ENCODE peak calls at places on chromosomes 1 and 21, in six cellular contexts. One of them, this sample, is unnamed.

GRCh38 chr1:239982762-239983161 is 108.9 kb upstream of the FMN2 start:
- DNase-seq in HepG2: no peak
- DNase-seq in GM12892: no peak
- DNase-seq in GM12891: no peak
- DNase-seq in K562: no peak
- DNase-seq in H1: no peak
- DNase-seq in this sample: no peak

GRCh38 chr1:85200870-85201339 is at the start of gene SYDE2:
- DNase-seq in HepG2: peak
- DNase-seq in GM12892: peak
- DNase-seq in GM12891: peak
- DNase-seq in K562: peak
- DNase-seq in H1: peak
- DNase-seq in this sample: peak

GRCh38 chr1:201126832-201127754 is at the start of gene ASCL5:
- DNase-seq in HepG2: peak
- DNase-seq in GM12892: no peak
- DNase-seq in GM12891: no peak
- DNase-seq in K562: no peak
- DNase-seq in H1: no peak
- DNase-seq in this sample: peak

GRCh38 chr1:182389619-182390047 is 2.0 kb downstream of the GLUL start:
- DNase-seq in HepG2: peak
- DNase-seq in GM12892: peak
- DNase-seq in GM12891: peak
- DNase-seq in K562: no peak
- DNase-seq in H1: no peak
- DNase-seq in this sample: peak

GRCh38 chr1:196403803-196404690 is 204.2 kb downstream of the KCNT2 start:
- DNase-seq in HepG2: no peak
- DNase-seq in GM12892: no peak
- DNase-seq in GM12891: no peak
- DNase-seq in K562: peak
- DNase-seq in H1: no peak
- DNase-seq in this sample: no peak

GRCh38 chr1:52186449-52186848 is 44.6 kb downstream of the ZFYVE9 start:
- DNase-seq in HepG2: no peak
- DNase-seq in GM12892: no peak
- DNase-seq in GM12891: no peak
- DNase-seq in K562: no peak
- DNase-seq in H1: no peak
- DNase-seq in this sample: no peak

GRCh38 chr1:82420584-82420983 is 619.9 kb downstream of the ADGRL2 start:
- DNase-seq in HepG2: no peak
- DNase-seq in GM12892: no peak
- DNase-seq in GM12891: no peak
- DNase-seq in K562: no peak
- DNase-seq in H1: no peak
- DNase-seq in this sample: no peak

GRCh38 chr1:15849775-15850449 is 2.4 kb downstream of the SPEN start:
- DNase-seq in HepG2: peak
- DNase-seq in GM12892: no peak
- DNase-seq in GM12891: no peak
- DNase-seq in K562: peak
- DNase-seq in H1: no peak
- DNase-seq in this sample: peak

GRCh38 chr1:154835531-154836285 is 34.4 kb downstream of the KCNN3 start:
- DNase-seq in HepG2: no peak
- DNase-seq in GM12892: no peak
- DNase-seq in GM12891: no peak
- DNase-seq in K562: no peak
- DNase-seq in H1: no peak
- DNase-seq in this sample: no peak

GRCh38 chr1:27357281-27358037 is 9.3 kb downstream of the MAP3K6 start:
- DNase-seq in HepG2: peak
- DNase-seq in GM12892: peak
- DNase-seq in GM12891: peak
- DNase-seq in K562: peak
- DNase-seq in H1: peak
- DNase-seq in this sample: peak

GRCh38 chr1:57839067-57839466 is 415.2 kb upstream of the DAB1 start:
- DNase-seq in HepG2: no peak
- DNase-seq in GM12892: no peak
- DNase-seq in GM12891: no peak
- DNase-seq in K562: no peak
- DNase-seq in H1: no peak
- DNase-seq in this sample: no peak

GRCh38 chr1:16413191-16413590 is 24.0 kb downstream of the SPATA21 start:
- DNase-seq in HepG2: no peak
- DNase-seq in GM12892: no peak
- DNase-seq in GM12891: no peak
- DNase-seq in K562: no peak
- DNase-seq in H1: no peak
- DNase-seq in this sample: no peak

GRCh38 chr1:32337855-32338636 is 2.0 kb upstream of the MARCKSL1 start:
- DNase-seq in HepG2: peak
- DNase-seq in GM12892: no peak
- DNase-seq in GM12891: no peak
- DNase-seq in K562: no peak
- DNase-seq in H1: no peak
- DNase-seq in this sample: no peak

GRCh38 chr1:203150511-203151297 is 23.2 kb downstream of the ADORA1 start:
- DNase-seq in HepG2: no peak
- DNase-seq in GM12892: no peak
- DNase-seq in GM12891: no peak
- DNase-seq in K562: no peak
- DNase-seq in H1: no peak
- DNase-seq in this sample: no peak

GRCh38 chr1:173995475-173995874 is 26.7 kb downstream of the RC3H1 start:
- DNase-seq in HepG2: no peak
- DNase-seq in GM12892: no peak
- DNase-seq in GM12891: no peak
- DNase-seq in K562: no peak
- DNase-seq in H1: no peak
- DNase-seq in this sample: no peak

GRCh38 chr1:62712625-62713243 is 24.5 kb upstream of the DOCK7 start:
- DNase-seq in HepG2: no peak
- DNase-seq in GM12892: no peak
- DNase-seq in GM12891: no peak
- DNase-seq in K562: no peak
- DNase-seq in H1: no peak
- DNase-seq in this sample: no peak

GRCh38 chr21:21045538-21045937 is 47.3 kb downstream of the NCAM2 start:
- DNase-seq in HepG2: no peak
- DNase-seq in GM12892: no peak
- DNase-seq in GM12891: no peak
- DNase-seq in K562: no peak
- DNase-seq in H1: no peak
- DNase-seq in this sample: no peak

GRCh38 chr1:226870323-226871046 is at the start of gene PSEN2:
- DNase-seq in HepG2: peak
- DNase-seq in GM12892: peak
- DNase-seq in GM12891: peak
- DNase-seq in K562: peak
- DNase-seq in H1: no peak
- DNase-seq in this sample: peak

GRCh38 chr1:74334147-74334546 is 99.0 kb downstream of the TNNI3K start:
- DNase-seq in HepG2: no peak
- DNase-seq in GM12892: no peak
- DNase-seq in GM12891: no peak
- DNase-seq in K562: no peak
- DNase-seq in H1: no peak
- DNase-seq in this sample: no peak

GRCh38 chr1:81689531-81689941 is 111.2 kb upstream of the ADGRL2 start:
- DNase-seq in HepG2: no peak
- DNase-seq in GM12892: no peak
- DNase-seq in GM12891: no peak
- DNase-seq in K562: no peak
- DNase-seq in H1: no peak
- DNase-seq in this sample: no peak

GRCh38 chr1:55696181-55696580 is 481.0 kb upstream of the USP24 start:
- DNase-seq in HepG2: no peak
- DNase-seq in GM12892: no peak
- DNase-seq in GM12891: no peak
- DNase-seq in K562: no peak
- DNase-seq in H1: no peak
- DNase-seq in this sample: no peak

GRCh38 chr21:45416619-45417018 is 11.7 kb downstream of the COL18A1 start:
- DNase-seq in HepG2: no peak
- DNase-seq in GM12892: no peak
- DNase-seq in GM12891: no peak
- DNase-seq in K562: no peak
- DNase-seq in H1: no peak
- DNase-seq in this sample: no peak

GRCh38 chr1:187051618-187052232 is 223.0 kb downstream of the PLA2G4A start:
- DNase-seq in HepG2: peak
- DNase-seq in GM12892: no peak
- DNase-seq in GM12891: peak
- DNase-seq in K562: peak
- DNase-seq in H1: no peak
- DNase-seq in this sample: peak

GRCh38 chr1:167434306-167434705 is 84.0 kb downstream of the CD247 start:
- DNase-seq in HepG2: no peak
- DNase-seq in GM12892: no peak
- DNase-seq in GM12891: no peak
- DNase-seq in K562: no peak
- DNase-seq in H1: no peak
- DNase-seq in this sample: no peak

GRCh38 chr1:203463469-203464062 is 12.0 kb upstream of the PRELP start:
- DNase-seq in HepG2: no peak
- DNase-seq in GM12892: no peak
- DNase-seq in GM12891: no peak
- DNase-seq in K562: no peak
- DNase-seq in H1: no peak
- DNase-seq in this sample: no peak

GRCh38 chr1:41739061-41739955 is 179.4 kb downstream of the HIVEP3 start:
- DNase-seq in HepG2: no peak
- DNase-seq in GM12892: peak
- DNase-seq in GM12891: peak
- DNase-seq in K562: no peak
- DNase-seq in H1: no peak
- DNase-seq in this sample: no peak

GRCh38 chr1:247681288-247681897 is 1.9 kb upstream of the OR13G1 start:
- DNase-seq in HepG2: peak
- DNase-seq in GM12892: no peak
- DNase-seq in GM12891: peak
- DNase-seq in K562: peak
- DNase-seq in H1: peak
- DNase-seq in this sample: peak

GRCh38 chr1:2566106-2567045 is 10.2 kb downstream of the TNFRSF14 start:
- DNase-seq in HepG2: no peak
- DNase-seq in GM12892: no peak
- DNase-seq in GM12891: no peak
- DNase-seq in K562: no peak
- DNase-seq in H1: no peak
- DNase-seq in this sample: peak

GRCh38 chr1:46523556-46524443 is 27.6 kb downstream of the KNCN start:
- DNase-seq in HepG2: no peak
- DNase-seq in GM12892: no peak
- DNase-seq in GM12891: no peak
- DNase-seq in K562: peak
- DNase-seq in H1: no peak
- DNase-seq in this sample: no peak

DNA sequence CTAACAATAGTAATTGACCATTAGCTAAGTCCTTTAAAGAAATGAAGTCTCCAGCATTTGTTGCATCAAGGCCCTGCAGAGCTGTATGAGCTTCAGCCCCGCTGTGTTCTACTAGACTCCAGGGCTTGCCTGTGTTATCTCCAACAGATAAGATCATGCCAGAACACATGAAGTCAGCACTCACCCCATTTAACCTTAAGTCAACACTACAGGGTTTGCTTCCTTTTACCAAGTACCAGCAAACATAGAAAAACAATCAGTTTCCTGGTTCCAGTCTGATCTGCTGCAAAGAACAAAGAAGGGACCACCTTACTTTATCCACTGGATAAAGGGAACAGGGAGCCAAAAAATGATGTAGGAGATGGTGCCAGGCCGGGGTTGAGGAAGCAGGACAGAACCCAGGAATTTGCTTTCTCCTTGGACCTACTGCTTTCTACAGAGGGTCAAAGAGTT is 41.3 kb upstream of the ENAH start:
- DNase-seq in HepG2: peak
- DNase-seq in GM12892: no peak
- DNase-seq in GM12891: no peak
- DNase-seq in K562: no peak
- DNase-seq in H1: no peak
- DNase-seq in this sample: peak
- TF ChIP-seq TAF1 in HepG2: no peak
- TF ChIP-seq TAF1 in GM12892: no peak
- TF ChIP-seq TAF1 in GM12891: no peak
- TF ChIP-seq TAF1 in K562: no peak
- TF ChIP-seq TAF1 in H1: no peak
- TF ChIP-seq TAF1 in this sample: no peak

GRCh38 chr1:205240118-205240517 is 12.4 kb downstream of the TMCC2 start:
- DNase-seq in HepG2: no peak
- DNase-seq in GM12892: no peak
- DNase-seq in GM12891: no peak
- DNase-seq in K562: no peak
- DNase-seq in H1: no peak
- DNase-seq in this sample: no peak
- TF ChIP-seq TAF1 in HepG2: no peak
- TF ChIP-seq TAF1 in GM12892: no peak
- TF ChIP-seq TAF1 in GM12891: no peak
- TF ChIP-seq TAF1 in K562: no peak
- TF ChIP-seq TAF1 in H1: no peak
- TF ChIP-seq TAF1 in this sample: no peak

GRCh38 chr1:95957748-95958147 is 723.7 kb downstream of the RWDD3 start:
- DNase-seq in HepG2: no peak
- DNase-seq in GM12892: no peak
- DNase-seq in GM12891: no peak
- DNase-seq in K562: no peak
- DNase-seq in H1: no peak
- DNase-seq in this sample: no peak
- TF ChIP-seq TAF1 in HepG2: no peak
- TF ChIP-seq TAF1 in GM12892: no peak
- TF ChIP-seq TAF1 in GM12891: no peak
- TF ChIP-seq TAF1 in K562: no peak
- TF ChIP-seq TAF1 in H1: no peak
- TF ChIP-seq TAF1 in this sample: no peak

DNA sequence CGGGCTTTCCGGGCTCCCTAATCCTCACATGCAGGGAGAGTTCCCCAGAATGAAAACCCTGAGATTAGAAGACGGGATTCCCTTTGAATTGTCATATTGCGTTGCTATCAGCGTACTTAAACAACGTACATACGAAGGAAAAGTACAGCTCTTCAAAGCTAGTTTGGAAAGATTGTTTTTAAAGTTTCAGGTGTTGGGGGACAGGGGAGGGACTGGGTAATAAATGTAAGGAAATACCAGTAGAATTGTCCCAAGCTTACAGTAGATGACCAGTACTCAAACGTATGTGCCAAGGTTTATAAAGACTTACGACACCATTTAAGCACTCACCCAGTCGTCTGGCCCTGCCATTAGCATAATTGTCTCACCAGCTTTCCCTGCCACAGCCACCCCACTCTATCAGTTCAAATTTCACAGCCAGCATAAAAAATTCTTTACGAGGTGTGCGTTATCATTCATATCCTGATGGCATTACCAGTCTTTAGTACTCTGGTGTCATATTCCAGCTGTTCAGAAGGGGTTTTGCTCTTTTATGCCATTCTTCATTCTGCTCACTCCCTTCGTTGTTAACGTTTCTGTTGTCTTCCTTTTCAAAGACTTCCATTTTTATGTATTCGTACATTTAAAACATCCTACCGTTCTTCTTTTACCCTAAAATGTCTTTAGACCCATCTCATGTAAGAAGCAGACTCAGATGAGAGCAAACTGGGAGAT is 825 bp upstream of the HP1BP3 start:
- DNase-seq in HepG2: peak
- DNase-seq in GM12892: no peak
- DNase-seq in GM12891: no peak
- DNase-seq in K562: peak
- DNase-seq in H1: peak
- DNase-seq in this sample: peak
- TF ChIP-seq TAF1 in HepG2: no peak
- TF ChIP-seq TAF1 in GM12892: no peak
- TF ChIP-seq TAF1 in GM12891: no peak
- TF ChIP-seq TAF1 in K562: no peak
- TF ChIP-seq TAF1 in H1: no peak
- TF ChIP-seq TAF1 in this sample: no peak